ENCODE peak calls at places on chromosomes 6 and 20, in ten cellular contexts. R is suprapubic skin, J is tibial nerve, E is ovary, H is A549, T is upper lobe of left lung, F is transverse colon, B is SK-N-SH, L is sigmoid colon, Y is HepG2. W is an unnamed sample.

GRCh38 chr6:26196846-26197683 is 109.8 kb downstream of the HFE start:
- DNase-seq in J (peak; percentile 75), H (no peak), T (peak; percentile 84), R (no peak), E (peak; percentile 81), L (peak; percentile 95), B (peak; percentile 81), Y (peak; percentile 93), F (peak; percentile 84), W (peak; percentile 94)

GRCh38 chr6:142075516-142076101 is 57.1 kb upstream of the GJE1 start:
- DNase-seq in E (no peak), B (no peak), J (no peak), H (no peak), F (no peak), R (no peak), T (no peak), Y (no peak), L (no peak), W (no peak)

GRCh38 chr20:37205130-37205529 is 25.8 kb upstream of the MROH8 start:
- DNase-seq in R (no peak), T (no peak), J (no peak), Y (no peak), E (no peak), H (no peak), F (no peak), B (no peak), L (no peak), W (no peak)

GRCh38 chr20:38759135-38759534 is 10.9 kb downstream of the ACTR5 start:
- DNase-seq in L (no peak), R (no peak), J (no peak), H (no peak), T (no peak), E (no peak), B (no peak), F (no peak), Y (no peak), W (no peak)

GRCh38 chr6:105209950-105210706 is 30.3 kb upstream of the POPDC3 start:
- DNase-seq in L (no peak), F (no peak), H (peak; percentile 32), B (no peak), R (no peak), E (no peak), T (no peak), Y (peak; percentile 60), J (no peak), W (peak; percentile 57)

GRCh38 chr6:55694148-55694547 is 115.2 kb upstream of the HMGCLL1 start:
- DNase-seq in Y (no peak), E (no peak), J (no peak), F (no peak), H (peak; percentile 4), B (no peak), R (no peak), T (peak; percentile 35), L (no peak), W (no peak)

GRCh38 chr20:38728911-38729642 is 4.8 kb downstream of the SLC32A1 start:
- DNase-seq in F (no peak), J (no peak), B (peak; percentile 56), E (no peak), H (no peak), R (no peak), L (no peak), T (no peak), Y (no peak), W (no peak)

GRCh38 chr20:20231528-20232298 is 136.2 kb upstream of the INSM1 start:
- DNase-seq in Y (no peak), J (no peak), F (no peak), T (no peak), H (no peak), L (no peak), B (no peak), E (no peak), R (no peak), W (no peak)

GRCh38 chr20:4063631-4064030 is 48.3 kb upstream of the RNF24 start:
- DNase-seq in Y (no peak), E (no peak), L (peak; percentile 43), F (no peak), T (no peak), J (no peak), B (no peak), R (no peak), H (no peak), W (no peak)

GRCh38 chr6:15442467-15442866 is 196.6 kb downstream of the JARID2 start:
- DNase-seq in F (no peak), L (no peak), R (no peak), H (no peak), T (no peak), B (no peak), Y (no peak), J (no peak), E (no peak), W (no peak)

GRCh38 chr6:15443119-15443518 is 197.2 kb downstream of the JARID2 start:
- DNase-seq in J (no peak), B (no peak), E (no peak), Y (no peak), F (no peak), T (no peak), H (peak; percentile 22), R (no peak), L (no peak), W (no peak)

GRCh38 chr6:15441215-15441868 is 195.5 kb downstream of the JARID2 start:
- DNase-seq in E (peak; percentile 32), R (no peak), Y (peak; percentile 65), H (peak; percentile 40), J (peak; percentile 83), F (peak; percentile 35), L (no peak), T (no peak), B (peak; percentile 70), W (no peak)

GRCh38 chr6:15440040-15440439 is 194.2 kb downstream of the JARID2 start:
- DNase-seq in B (no peak), T (no peak), J (no peak), F (no peak), R (no peak), L (no peak), H (no peak), E (no peak), Y (no peak), W (no peak)

GRCh38 chr6:15441982-15442381 is 196.1 kb downstream of the JARID2 start:
- DNase-seq in B (no peak), J (no peak), F (no peak), L (no peak), Y (no peak), E (no peak), R (no peak), T (no peak), H (no peak), W (no peak)
- TF ChIP-seq EP300 in B (no peak), J (no peak), F (no peak), L (no peak), Y (no peak), E (no peak), R (no peak), T (no peak), H (no peak), W (no peak)

GRCh38 chr6:11672669-11673068 is 105.9 kb downstream of the ADTRP start:
- DNase-seq in Y (no peak), T (no peak), B (no peak), L (no peak), F (no peak), H (no peak), R (no peak), J (no peak), E (no peak), W (no peak)

GRCh38 chr6:11672261-11672660 is 106.3 kb downstream of the ADTRP start:
- DNase-seq in E (no peak), Y (no peak), L (no peak), F (no peak), H (no peak), R (no peak), J (no peak), T (no peak), B (no peak), W (no peak)

GRCh38 chr6:11681357-11681756 is 97.2 kb downstream of the ADTRP start:
- DNase-seq in T (no peak), F (no peak), R (no peak), B (no peak), E (no peak), Y (no peak), J (no peak), H (no peak), L (no peak), W (no peak)

DNA sequence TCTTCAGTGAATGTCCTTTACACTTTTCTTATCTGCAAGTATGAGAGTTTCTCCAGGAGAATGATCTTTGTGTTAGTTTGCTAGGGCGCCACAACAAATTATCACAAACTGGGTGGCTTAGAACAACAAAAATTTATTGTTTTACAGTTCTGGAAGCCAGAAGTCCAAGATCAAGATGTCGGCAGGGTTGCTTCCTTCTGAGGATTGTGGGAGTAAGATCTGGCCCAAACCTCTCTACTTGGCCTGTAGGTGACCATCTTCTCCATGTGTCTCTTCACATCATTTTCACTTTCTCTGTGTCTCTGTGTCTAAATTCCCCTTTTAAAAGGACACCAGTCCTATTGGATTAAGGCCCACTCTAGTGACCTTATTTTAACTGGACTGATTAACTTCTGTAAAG is 103.0 kb downstream of the ADTRP start:
- DNase-seq in J (no peak), B (no peak), R (no peak), H (no peak), L (no peak), Y (no peak), T (no peak), F (peak; percentile 12), E (no peak), W (no peak)
- TF ChIP-seq EP300 in J (no peak), B (no peak), R (no peak), H (no peak), L (no peak), Y (no peak), T (no peak), F (no peak), E (no peak), W (no peak)

DNA sequence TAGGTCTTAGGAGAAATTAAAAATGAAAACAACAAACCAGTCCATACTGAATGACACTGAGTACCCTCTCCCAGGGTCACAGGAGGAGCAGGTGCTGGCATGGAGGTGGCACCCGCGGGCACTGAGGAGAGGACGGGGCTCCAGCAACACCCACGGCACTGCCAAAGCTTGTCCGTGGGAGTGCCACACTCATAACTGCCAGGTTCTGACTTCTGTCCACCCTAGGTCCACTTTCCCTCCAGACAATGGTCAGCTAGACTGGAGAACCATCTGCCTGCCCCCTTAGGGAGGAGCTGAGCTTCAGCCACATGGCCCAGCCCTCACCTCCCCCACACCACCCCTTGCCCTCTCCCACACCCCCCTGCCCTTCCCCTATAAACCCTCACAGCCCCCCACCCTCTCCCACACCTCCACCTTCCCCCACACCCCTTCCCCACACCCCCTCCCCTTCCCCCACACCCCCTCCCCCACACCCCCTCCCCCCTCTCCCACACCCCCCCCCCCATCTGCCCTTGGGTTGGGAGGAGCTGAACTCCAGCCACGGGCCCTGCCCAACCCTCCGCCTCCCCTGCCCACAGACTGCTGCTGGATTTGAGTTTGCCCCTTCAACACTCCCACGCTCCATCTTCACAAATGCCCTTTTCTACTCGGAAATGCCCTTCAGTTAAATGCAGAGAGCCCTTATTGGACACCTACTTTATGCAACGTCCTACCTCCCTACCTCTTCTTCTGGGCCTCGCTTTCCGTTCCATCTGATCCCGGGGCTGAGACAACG is 129.6 kb downstream of the TAF4 start:
- DNase-seq in F (no peak), B (no peak), R (peak; percentile 55), E (peak; percentile 10), J (no peak), Y (no peak), T (no peak), H (no peak), L (peak; percentile 21), W (no peak)
- TF ChIP-seq EP300 in F (no peak), B (no peak), R (no peak), E (no peak), J (no peak), Y (no peak), T (no peak), H (no peak), L (no peak), W (no peak)

GRCh38 chr6:98124176-98124575 is 710.2 kb upstream of the POU3F2 start:
- DNase-seq in L (no peak), J (no peak), Y (no peak), H (peak; percentile 2), B (no peak), T (no peak), R (no peak), F (no peak), E (no peak), W (no peak)
- TF ChIP-seq EP300 in L (no peak), J (no peak), Y (no peak), H (no peak), B (peak; percentile 41), T (no peak), R (no peak), F (no peak), E (no peak), W (no peak)

W was measured in esophagus muscularis mucosa.